ENCODE peak calls at places on chromosome 19, in four cellular contexts. C, Y, Z and R are unnamed samples.

GRCh38 chr19:6890421-6890913 is 3.1 kb downstream of the ADGRE1 start:
- DNase-seq in C (no peak), Y (no peak), Z (no peak), R (no peak)

GRCh38 chr19:8473652-8474476 is 28.6 kb downstream of the PRAM1 start:
- DNase-seq in C (no peak), Y (no peak), Z (no peak), R (no peak)

GRCh38 chr19:15779756-15780476 is 7.5 kb upstream of the OR10H5 start:
- DNase-seq in C (peak; percentile 45), Y (peak; percentile 65), Z (peak; percentile 92), R (peak; percentile 60)

GRCh38 chr19:10333758-10334339 is 520 bp upstream of the RAVER1 start:
- DNase-seq in C (no peak), Y (no peak), Z (no peak), R (no peak)

GRCh38 chr19:8466018-8466417 is 21.2 kb downstream of the HNRNPM start:
- DNase-seq in C (no peak), Y (no peak), Z (no peak), R (no peak)

GRCh38 chr19:35513231-35513974 is at the start of gene DMKN:
- DNase-seq in C (peak; percentile 22), Y (no peak), Z (no peak), R (no peak)

GRCh38 chr19:6772028-6772865 is at the start of gene VAV1:
- DNase-seq in C (no peak), Y (no peak), Z (no peak), R (peak; percentile 63)

GRCh38 chr19:33235996-33236350 is 10.3 kb upstream of the SLC7A10 start:
- DNase-seq in C (no peak), Y (no peak), Z (no peak), R (no peak)

GRCh38 chr19:50414850-50415660 is 3.7 kb upstream of the SPIB start:
- DNase-seq in C (peak; percentile 33), Y (peak; percentile 63), Z (peak; percentile 79), R (peak; percentile 79)

GRCh38 chr19:3784607-3785463 is 1.3 kb downstream of the MATK start:
- DNase-seq in C (no peak), Y (no peak), Z (no peak), R (no peak)

GRCh38 chr19:38021356-38021755 is 114.3 kb downstream of the SIPA1L3 start:
- DNase-seq in C (no peak), Y (no peak), Z (no peak), R (no peak)

GRCh38 chr19:6067975-6068374 is 42.3 kb downstream of the RFX2 start:
- DNase-seq in C (no peak), Y (no peak), Z (no peak), R (no peak)

GRCh38 chr19:5826531-5827341 is 12.8 kb downstream of the FUT6 start:
- DNase-seq in C (peak; percentile 87), Y (no peak), Z (no peak), R (peak; percentile 78)

GRCh38 chr19:1942934-1943555 is 2.1 kb downstream of the CSNK1G2 start:
- DNase-seq in C (no peak), Y (no peak), Z (no peak), R (no peak)

GRCh38 chr19:18282788-18283141 is 1.3 kb upstream of the JUND start:
- DNase-seq in C (peak; percentile 62), Y (no peak), Z (no peak), R (no peak)

GRCh38 chr19:34224996-34225658 is 29.2 kb upstream of the GARRE1 start:
- DNase-seq in C (no peak), Y (no peak), Z (no peak), R (no peak)

GRCh38 chr19:4069331-4069959 is 2.7 kb upstream of the ZBTB7A start:
- DNase-seq in C (no peak), Y (no peak), Z (no peak), R (no peak)

GRCh38 chr19:17327654-17328516 is 6.8 kb downstream of the ANO8 start:
- DNase-seq in C (peak; percentile 13), Y (no peak), Z (peak; percentile 83), R (peak; percentile 65)

GRCh38 chr19:5864013-5864720 is 6.2 kb downstream of the FUT5 start:
- DNase-seq in C (no peak), Y (no peak), Z (no peak), R (no peak)

GRCh38 chr19:2048959-2049740 is 1.9 kb downstream of the MKNK2 start:
- DNase-seq in C (no peak), Y (no peak), Z (peak; percentile 52), R (no peak)

DNA sequence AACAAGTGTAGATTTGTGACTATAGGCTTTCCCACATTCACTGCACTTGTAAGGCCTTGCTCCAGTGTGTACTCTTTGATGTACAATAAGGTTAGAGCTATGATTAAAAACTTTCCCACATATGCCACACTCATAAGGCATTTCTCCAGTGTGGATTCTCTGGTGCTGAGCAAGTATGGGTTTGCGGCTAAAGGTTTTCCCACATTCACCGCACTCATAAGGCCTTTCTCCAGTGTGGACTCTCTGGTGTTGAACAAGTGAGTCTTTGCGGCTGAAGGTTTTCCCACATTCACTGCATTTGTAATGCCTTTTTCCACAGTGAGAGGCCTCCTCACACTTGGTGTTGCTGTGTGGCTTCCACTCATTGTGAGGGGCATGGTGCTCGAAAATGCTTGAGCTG is 3.7 kb downstream of the ZNF772 start:
- DNase-seq in C (no peak), Y (no peak), Z (no peak), R (no peak)
- H3K9me3 ChIP-seq in C (no peaks in the 10 kb centered on the region), Y (peaks cover 70% of the 10 kb centered on the region), Z (peaks cover 58% of the 10 kb centered on the region), R (peaks cover 72% of the 10 kb centered on the region)

GRCh38 chr19:14478113-14478545 is 3.0 kb upstream of the PTGER1 start:
- DNase-seq in C (no peak), Y (no peak), Z (no peak), R (no peak)
- TF ChIP-seq EP300 in C (no peak), Y (no peak), Z (no peak), R (no peak)

GRCh38 chr19:29396925-29397324 is 128.9 kb upstream of the VSTM2B start:
- DNase-seq in C (no peak), Y (no peak), Z (no peak), R (no peak)
- H3K9me3 ChIP-seq in C (peaks cover 1% of the 10 kb centered on the region), Y (no peaks in the 10 kb centered on the region), Z (no peaks in the 10 kb centered on the region), R (peaks cover under 1% of the 10 kb centered on the region)

GRCh38 chr19:21588202-21588601 is 82.8 kb downstream of the ZNF429 start:
- DNase-seq in C (no peak), Y (no peak), Z (no peak), R (no peak)

GRCh38 chr19:21590868-21591267 is 85.5 kb downstream of the ZNF429 start:
- DNase-seq in C (no peak), Y (no peak), Z (no peak), R (no peak)

GRCh38 chr19:21595185-21595584 is 89.8 kb downstream of the ZNF429 start:
- DNase-seq in C (no peak), Y (no peak), Z (no peak), R (no peak)

GRCh38 chr19:21593008-21593427 is 87.6 kb downstream of the ZNF429 start:
- DNase-seq in C (no peak), Y (no peak), Z (no peak), R (no peak)

DNA sequence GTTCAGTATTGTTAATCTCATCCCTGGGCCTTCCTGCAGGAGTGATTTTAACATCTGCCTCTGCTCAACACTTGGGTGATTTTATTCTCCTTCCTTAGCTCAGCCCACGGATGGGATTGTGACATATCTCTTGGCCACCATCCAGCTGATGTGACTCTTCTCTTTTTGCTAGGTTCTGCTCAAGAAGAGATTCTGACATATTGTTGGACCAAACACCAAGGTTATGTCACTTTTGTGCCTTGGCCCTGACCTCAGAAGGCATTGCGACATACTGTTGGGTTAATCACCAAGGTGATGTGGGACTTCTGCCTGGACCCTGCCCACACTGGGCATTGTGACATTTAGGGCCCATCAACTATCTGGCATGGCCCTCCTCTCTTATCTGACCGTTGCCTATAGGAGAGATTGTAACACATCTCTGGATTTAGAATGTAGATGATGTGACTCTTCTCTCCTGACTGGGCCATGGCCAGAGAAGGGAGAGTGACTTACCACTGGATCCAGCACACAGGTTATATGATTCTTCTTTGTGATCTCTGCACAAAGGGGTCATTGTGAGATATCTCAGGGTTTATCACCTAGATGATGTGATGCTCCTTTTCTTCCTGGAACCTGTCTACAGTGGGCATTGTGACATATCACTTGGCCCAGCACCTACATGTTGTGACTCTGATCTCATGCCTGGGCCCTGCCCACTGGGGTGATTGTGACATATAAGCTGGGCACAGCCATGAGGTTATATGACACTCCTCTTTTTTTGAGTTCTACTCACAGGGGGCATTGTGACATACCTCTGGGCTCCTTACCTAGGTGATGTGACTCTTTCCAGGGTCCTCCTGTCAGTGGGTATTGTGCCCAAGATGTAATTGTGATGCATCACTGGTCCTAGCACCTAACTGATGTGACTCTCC is 88.8 kb downstream of the ZNF429 start:
- DNase-seq in C (no peak), Y (peak; percentile 24), Z (no peak), R (no peak)
- TF ChIP-seq EP300 in C (no peak), Y (no peak), Z (no peak), R (no peak)

DNA sequence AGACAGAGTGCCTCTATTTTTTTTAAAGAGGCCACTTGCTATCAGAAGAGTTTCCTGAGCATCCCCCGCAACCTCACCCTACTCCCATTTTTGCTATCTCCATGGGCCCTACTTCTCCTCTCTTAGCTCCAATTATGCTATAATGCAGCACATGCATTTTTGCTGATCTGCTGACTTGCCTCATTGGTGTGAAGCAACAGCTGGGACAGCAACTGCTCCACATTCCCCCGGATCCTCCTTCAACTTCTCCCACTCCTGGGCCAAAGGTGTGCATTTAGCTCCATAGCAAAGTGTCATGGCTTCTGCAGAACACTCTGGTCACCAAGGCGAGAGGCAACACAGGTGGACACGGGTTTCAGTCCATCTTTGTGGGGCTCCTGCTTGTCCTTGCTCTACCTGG is 56.7 kb upstream of the USP29 start:
- DNase-seq in C (no peak), Y (no peak), Z (no peak), R (no peak)
- H3K9me3 ChIP-seq in C (peaks cover 9% of the 10 kb centered on the region), Y (no peaks in the 10 kb centered on the region), Z (no peaks in the 10 kb centered on the region), R (peaks cover 81% of the 10 kb centered on the region)

GRCh38 chr19:31528261-31528660 is 179.0 kb upstream of the TSHZ3 start:
- DNase-seq in C (no peak), Y (no peak), Z (no peak), R (no peak)
- TF ChIP-seq EP300 in C (no peak), Y (no peak), Z (no peak), R (no peak)

GRCh38 chr19:58209577-58209976 is 19.1 kb upstream of the ZNF544 start:
- DNase-seq in C (no peak), Y (no peak), Z (no peak), R (no peak)

GRCh38 chr19:58212336-58213074 is 16.2 kb upstream of the ZNF544 start:
- DNase-seq in C (no peak), Y (no peak), Z (no peak), R (no peak)

GRCh38 chr19:58217607-58218391 is 10.9 kb upstream of the ZNF544 start:
- DNase-seq in C (no peak), Y (no peak), Z (no peak), R (no peak)

GRCh38 chr19:58217069-58217481 is 11.6 kb upstream of the ZNF544 start:
- DNase-seq in C (no peak), Y (no peak), Z (no peak), R (no peak)

DNA sequence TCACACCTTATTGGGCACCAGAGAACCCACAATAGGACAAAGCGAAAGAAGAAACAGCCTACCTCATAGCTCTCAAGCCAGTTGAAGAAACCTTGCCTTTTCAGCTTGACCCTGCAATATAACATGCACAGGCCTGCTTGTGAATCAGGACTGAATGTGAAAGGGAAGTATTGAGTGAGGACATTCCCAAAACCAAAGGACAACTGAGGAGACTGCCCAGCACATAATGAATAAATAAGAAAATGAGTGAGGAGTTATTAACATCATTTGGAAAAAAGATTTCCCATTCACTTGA is 15.7 kb upstream of the ZNF544 start:
- DNase-seq in C (no peak), Y (no peak), Z (no peak), R (no peak)
- H3K9me3 ChIP-seq in C (peaks cover 100% of the 10 kb centered on the region), Y (peaks cover 100% of the 10 kb centered on the region), Z (peaks cover 80% of the 10 kb centered on the region), R (peaks cover 100% of the 10 kb centered on the region)